ENCODE peak calls at places on chromosomes 3 and 15, in eight cellular contexts. S is effector memory CD8-positive, alpha-beta T cell; A is lower leg skin; H is RKO; R is M059J; M is nephron progenitor cell; Y is AG10803; U is stomach. N is an unnamed sample.

GRCh38 chr3:24829011-24829581 is 334.4 kb upstream of the THRB start:
- DNase-seq in U (peak; percentile 62), R (peak; percentile 2), S (no peak), M (peak; percentile 84), Y (no peak), H (no peak), A (no peak), N (no peak)

GRCh38 chr3:108088146-108088545 is 2.7 kb downstream of the CD47 start:
- DNase-seq in U (no peak), Y (no peak), H (no peak), A (no peak), S (no peak), M (no peak), R (no peak), N (no peak)

GRCh38 chr3:64272271-64272670 is 47.0 kb upstream of the PRICKLE2 start:
- DNase-seq in Y (no peak), A (no peak), H (no peak), S (no peak), U (no peak), M (no peak), R (no peak), N (no peak)

GRCh38 chr3:136247436-136247835 is 2.7 kb upstream of the PCCB start:
- DNase-seq in S (no peak), M (no peak), H (no peak), R (no peak), A (peak; percentile 61), Y (no peak), U (no peak), N (no peak)

GRCh38 chr3:132279030-132279429 is 38.2 kb upstream of the ACP3 start:
- DNase-seq in Y (no peak), R (no peak), S (no peak), M (no peak), H (no peak), U (no peak), A (no peak), N (no peak)

GRCh38 chr15:74226761-74227540 is 9.2 kb upstream of the CCDC33 start:
- DNase-seq in A (no peak), M (no peak), H (peak; percentile 22), U (no peak), R (no peak), S (no peak), Y (no peak), N (no peak)

GRCh38 chr15:98311566-98312188 is 336.7 kb upstream of the IGF1R start:
- DNase-seq in R (peak; percentile 65), H (peak; percentile 70), U (peak; percentile 87), S (peak; percentile 49), M (peak; percentile 85), Y (peak; percentile 66), A (peak; percentile 95), N (peak; percentile 81)

GRCh38 chr3:170953736-170954135 is 45.3 kb upstream of the EIF5A2 start:
- DNase-seq in H (no peak), M (no peak), S (no peak), A (no peak), Y (no peak), R (no peak), U (no peak), N (no peak)

N was measured in tibial artery.